ENCODE peak calls at places on chromosome 21, in five cellular contexts. W, J, N, B and U are unnamed samples.
A peak's percentile ranks its signal among the peaks of the same experiment; 100 is the strongest.

GRCh38 chr21:25402134-25402957 is 204.9 kb downstream of the MRPL39 start:
- DNase-seq in W (no peak), J (no peak), N (no peak), B (no peak), U (no peak)

GRCh38 chr21:16084776-16085364 is 355.1 kb downstream of the USP25 start:
- DNase-seq in W (no peak), J (no peak), N (no peak), B (no peak), U (no peak)

GRCh38 chr21:45799765-45800338 is 156.3 kb downstream of the PCBP3 start:
- DNase-seq in W (no peak), J (no peak), N (peak; percentile 49), B (no peak), U (no peak)

GRCh38 chr21:42405064-42406059 is 1.7 kb downstream of the UBASH3A start:
- DNase-seq in W (no peak), J (no peak), N (no peak), B (no peak), U (no peak)

GRCh38 chr21:44920694-44921604 is at the start of gene ITGB2:
- DNase-seq in W (peak; percentile 83), J (no peak), N (peak; percentile 82), B (no peak), U (no peak)

GRCh38 chr21:22225299-22225698 is 1227.1 kb downstream of the NCAM2 start:
- DNase-seq in W (no peak), J (no peak), N (no peak), B (no peak), U (no peak)

GRCh38 chr21:38363684-38364083 is 106.9 kb downstream of the KCNJ15 start:
- DNase-seq in W (no peak), J (no peak), N (no peak), B (no peak), U (no peak)

GRCh38 chr21:46183910-46184624 is at the start of gene SPATC1L:
- DNase-seq in W (peak; percentile 73), J (peak; percentile 40), N (peak; percentile 90), B (peak; percentile 69), U (no peak)

GRCh38 chr21:42580076-42580792 is 66.6 kb downstream of the SLC37A1 start:
- DNase-seq in W (no peak), J (no peak), N (peak; percentile 48), B (peak; percentile 1), U (no peak)

GRCh38 chr21:32585042-32585710 is at the start of gene TCP10L:
- DNase-seq in W (no peak), J (no peak), N (no peak), B (no peak), U (no peak)

GRCh38 chr21:45330851-45331261 is 43.2 kb upstream of the POFUT2 start:
- DNase-seq in W (no peak), J (no peak), N (peak; percentile 61), B (no peak), U (no peak)